ENCODE peak calls at places on chromosomes 13 and 19, in seven cellular contexts. I is RCC 7860, Q is GM04504, H is NCI-H1092 treated with DMSO at 0.1 percent for 48 hours, R is ACHN, P is immature natural killer cell, O is NCI-H1930. W is an unnamed sample.

GRCh38 chr19:58380037-58380735 is 644 bp downstream of the ZNF837 start:
- DNase-seq in I (no peak), Q (no peak), H (no peak), R (no peak), P (no peak), O (no peak), W (no peak)

GRCh38 chr13:20525601-20526544 is at the start of gene CRYL1:
- DNase-seq in I (peak; percentile 74), Q (peak; percentile 31), H (peak; percentile 75), R (peak; percentile 56), P (peak; percentile 64), O (peak; percentile 41), W (peak; percentile 85)

GRCh38 chr13:91017031-91017668 is 330.3 kb upstream of the MIR17HG start:
- DNase-seq in I (peak; percentile 42), Q (peak; percentile 7), H (peak; percentile 62), R (peak; percentile 63), P (no peak), O (peak; percentile 2), W (no peak)

GRCh38 chr19:38290631-38291147 is 13.4 kb upstream of the C19orf33 start:
- DNase-seq in I (peak; percentile 93), Q (peak; percentile 92), H (no peak), R (peak; percentile 79), P (no peak), O (no peak), W (no peak)

GRCh38 chr13:23384111-23384510 is 49.4 kb downstream of the SACS start:
- DNase-seq in I (peak; percentile 86), Q (no peak), H (no peak), R (peak; percentile 32), P (no peak), O (no peak), W (no peak)

GRCh38 chr19:33868821-33869412 is 72.2 kb downstream of the KCTD15 start:
- DNase-seq in I (no peak), Q (no peak), H (no peak), R (no peak), P (no peak), O (no peak), W (peak; percentile 14)

GRCh38 chr19:14405758-14406644 is 13.1 kb downstream of the DDX39A start:
- DNase-seq in I (peak; percentile 31), Q (no peak), H (peak; percentile 25), R (peak; percentile 71), P (peak; percentile 90), O (peak; percentile 68), W (peak; percentile 87)

GRCh38 chr19:8046569-8047165 is 5.9 kb upstream of the CCL25 start:
- DNase-seq in I (no peak), Q (no peak), H (no peak), R (no peak), P (no peak), O (no peak), W (no peak)

GRCh38 chr13:21762512-21762911 is 91.6 kb downstream of the FGF9 start:
- DNase-seq in I (no peak), Q (no peak), H (no peak), R (no peak), P (no peak), O (no peak), W (no peak)

GRCh38 chr13:98447881-98448641 is 128.8 kb downstream of the STK24 start:
- DNase-seq in I (no peak), Q (no peak), H (no peak), R (no peak), P (no peak), O (no peak), W (no peak)

GRCh38 chr13:44044544-44045178 is 165.0 kb downstream of the LACC1 start:
- DNase-seq in I (no peak), Q (peak; percentile 7), H (no peak), R (no peak), P (no peak), O (no peak), W (no peak)